ENCODE peak calls at places on chromosomes 11 and 22, in six cellular contexts. One of them, this sample, is unnamed.

GRCh38 chr11:73171762-73172161 is 29.6 kb upstream of the FCHSD2 start:
- DNase-seq in stimulated activated CD4-positive, alpha-beta T cell treated with anti-CD3 and anti-CD28 coated beads, Interleukin-2, amount 100 ng/mL, for 48 hours: no peak
- DNase-seq in stimulated activated CD8-positive, alpha-beta memory T cell treated with anti-CD3 and anti-CD28 coated beads, Interleukin-15, amount 100 ng/mL, for 1 hour: no peak
- DNase-seq in lower leg skin: no peak
- DNase-seq in MCF 10A: no peak
- DNase-seq in lower lobe of right lung: no peak
- DNase-seq in this sample: no peak

GRCh38 chr11:12592283-12592682 is 81.9 kb upstream of the TEAD1 start:
- DNase-seq in stimulated activated CD8-positive, alpha-beta memory T cell treated with anti-CD3 and anti-CD28 coated beads, Interleukin-15, amount 100 ng/mL, for 1 hour: no peak
- DNase-seq in lower lobe of right lung: no peak
- DNase-seq in MCF 10A: no peak
- DNase-seq in lower leg skin: no peak
- DNase-seq in stimulated activated CD4-positive, alpha-beta T cell treated with anti-CD3 and anti-CD28 coated beads, Interleukin-2, amount 100 ng/mL, for 48 hours: no peak
- DNase-seq in this sample: no peak

GRCh38 chr11:95345243-95345642 is 114.2 kb upstream of the SESN3 start:
- DNase-seq in stimulated activated CD8-positive, alpha-beta memory T cell treated with anti-CD3 and anti-CD28 coated beads, Interleukin-15, amount 100 ng/mL, for 1 hour: no peak
- DNase-seq in MCF 10A: peak; percentile 40
- DNase-seq in stimulated activated CD4-positive, alpha-beta T cell treated with anti-CD3 and anti-CD28 coated beads, Interleukin-2, amount 100 ng/mL, for 48 hours: no peak
- DNase-seq in lower leg skin: no peak
- DNase-seq in lower lobe of right lung: no peak
- DNase-seq in this sample: no peak

GRCh38 chr11:45455536-45455935 is 169.4 kb upstream of the SYT13 start:
- DNase-seq in lower leg skin: no peak
- DNase-seq in lower lobe of right lung: no peak
- DNase-seq in MCF 10A: no peak
- DNase-seq in stimulated activated CD8-positive, alpha-beta memory T cell treated with anti-CD3 and anti-CD28 coated beads, Interleukin-15, amount 100 ng/mL, for 1 hour: no peak
- DNase-seq in stimulated activated CD4-positive, alpha-beta T cell treated with anti-CD3 and anti-CD28 coated beads, Interleukin-2, amount 100 ng/mL, for 48 hours: no peak
- DNase-seq in this sample: no peak

GRCh38 chr11:66860449-66860831 is 3.6 kb downstream of the LRFN4 start:
- DNase-seq in stimulated activated CD8-positive, alpha-beta memory T cell treated with anti-CD3 and anti-CD28 coated beads, Interleukin-15, amount 100 ng/mL, for 1 hour: no peak
- DNase-seq in lower lobe of right lung: no peak
- DNase-seq in lower leg skin: no peak
- DNase-seq in MCF 10A: no peak
- DNase-seq in stimulated activated CD4-positive, alpha-beta T cell treated with anti-CD3 and anti-CD28 coated beads, Interleukin-2, amount 100 ng/mL, for 48 hours: no peak
- DNase-seq in this sample: no peak

GRCh38 chr11:83687787-83688186 is 401.6 kb upstream of the CCDC90B start:
- DNase-seq in lower leg skin: no peak
- DNase-seq in stimulated activated CD8-positive, alpha-beta memory T cell treated with anti-CD3 and anti-CD28 coated beads, Interleukin-15, amount 100 ng/mL, for 1 hour: no peak
- DNase-seq in stimulated activated CD4-positive, alpha-beta T cell treated with anti-CD3 and anti-CD28 coated beads, Interleukin-2, amount 100 ng/mL, for 48 hours: no peak
- DNase-seq in MCF 10A: no peak
- DNase-seq in lower lobe of right lung: no peak
- DNase-seq in this sample: no peak

GRCh38 chr11:100329352-100329751 is 357.7 kb upstream of the ARHGAP42 start:
- DNase-seq in stimulated activated CD4-positive, alpha-beta T cell treated with anti-CD3 and anti-CD28 coated beads, Interleukin-2, amount 100 ng/mL, for 48 hours: no peak
- DNase-seq in MCF 10A: peak; percentile 43
- DNase-seq in lower lobe of right lung: no peak
- DNase-seq in lower leg skin: no peak
- DNase-seq in stimulated activated CD8-positive, alpha-beta memory T cell treated with anti-CD3 and anti-CD28 coated beads, Interleukin-15, amount 100 ng/mL, for 1 hour: no peak
- DNase-seq in this sample: no peak

GRCh38 chr22:29128891-29129643 is 56.2 kb downstream of the KREMEN1 start:
- DNase-seq in lower leg skin: no peak
- DNase-seq in stimulated activated CD4-positive, alpha-beta T cell treated with anti-CD3 and anti-CD28 coated beads, Interleukin-2, amount 100 ng/mL, for 48 hours: no peak
- DNase-seq in lower lobe of right lung: no peak
- DNase-seq in MCF 10A: no peak
- DNase-seq in stimulated activated CD8-positive, alpha-beta memory T cell treated with anti-CD3 and anti-CD28 coated beads, Interleukin-15, amount 100 ng/mL, for 1 hour: no peak
- DNase-seq in this sample: no peak

GRCh38 chr11:64540426-64540825 is 50.6 kb upstream of the SLC22A12 start:
- DNase-seq in stimulated activated CD4-positive, alpha-beta T cell treated with anti-CD3 and anti-CD28 coated beads, Interleukin-2, amount 100 ng/mL, for 48 hours: no peak
- DNase-seq in MCF 10A: no peak
- DNase-seq in lower leg skin: no peak
- DNase-seq in stimulated activated CD8-positive, alpha-beta memory T cell treated with anti-CD3 and anti-CD28 coated beads, Interleukin-15, amount 100 ng/mL, for 1 hour: no peak
- DNase-seq in lower lobe of right lung: peak; percentile 24
- DNase-seq in this sample: no peak

GRCh38 chr11:10502065-10502680 is 38.8 kb downstream of the RNF141 start:
- DNase-seq in stimulated activated CD4-positive, alpha-beta T cell treated with anti-CD3 and anti-CD28 coated beads, Interleukin-2, amount 100 ng/mL, for 48 hours: no peak
- DNase-seq in lower leg skin: no peak
- DNase-seq in MCF 10A: no peak
- DNase-seq in stimulated activated CD8-positive, alpha-beta memory T cell treated with anti-CD3 and anti-CD28 coated beads, Interleukin-15, amount 100 ng/mL, for 1 hour: no peak
- DNase-seq in lower lobe of right lung: no peak
- DNase-seq in this sample: peak; percentile 51

GRCh38 chr11:15123849-15124248 is 9.1 kb downstream of the INSC start:
- DNase-seq in lower lobe of right lung: no peak
- DNase-seq in stimulated activated CD8-positive, alpha-beta memory T cell treated with anti-CD3 and anti-CD28 coated beads, Interleukin-15, amount 100 ng/mL, for 1 hour: no peak
- DNase-seq in stimulated activated CD4-positive, alpha-beta T cell treated with anti-CD3 and anti-CD28 coated beads, Interleukin-2, amount 100 ng/mL, for 48 hours: no peak
- DNase-seq in MCF 10A: peak; percentile 68
- DNase-seq in lower leg skin: no peak
- DNase-seq in this sample: no peak

This sample was measured in osteocyte.